ENCODE peak calls at places on chromosomes 11 and 22, in five cellular contexts. E is lower lobe of right lung, C is thoracic aorta, M is neural crest cell, V is psoas muscle. N is an unnamed sample.
A peak's percentile ranks its signal among the peaks of the same experiment; 100 is the strongest.

GRCh38 chr11:62479631-62480201 is 60.9 kb downstream of the SCGB1A1 start:
- DNase-seq in M (no peak), V (no peak), E (no peak), C (no peak), N (no peak)

GRCh38 chr22:40279017-40279416 is 67.3 kb upstream of the ADSL start:
- DNase-seq in M (no peak), V (no peak), C (no peak), E (no peak), N (no peak)

GRCh38 chr22:18101536-18101935 is 9.1 kb upstream of the TUBA8 start:
- DNase-seq in M (no peak), E (no peak), C (no peak), V (no peak), N (no peak)

GRCh38 chr22:27918351-27919221 is 470 bp downstream of the PITPNB start:
- DNase-seq in E (peak; percentile 57), C (peak; percentile 14), V (peak; percentile 60), M (no peak), N (peak; percentile 74)

GRCh38 chr11:46361283-46362145 is 14.3 kb downstream of the DGKZ start:
- DNase-seq in V (peak; percentile 80), C (no peak), M (no peak), E (peak; percentile 83), N (no peak)

GRCh38 chr22:39771486-39771885 is 122.1 kb downstream of the ENTHD1 start:
- DNase-seq in C (no peak), V (no peak), E (no peak), M (no peak), N (no peak)

GRCh38 chr22:48943567-48944432 is 883.9 kb downstream of the BRD1 start:
- DNase-seq in M (peak; percentile 40), V (no peak), C (no peak), E (no peak), N (no peak)

GRCh38 chr11:102279641-102280170 is 37.6 kb upstream of the BIRC3 start:
- DNase-seq in M (no peak), C (no peak), E (no peak), V (no peak), N (no peak)

GRCh38 chr22:39498368-39498767 is 3.7 kb upstream of the MIEF1 start:
- DNase-seq in M (no peak), C (no peak), E (peak; percentile 10), V (no peak), N (no peak)

GRCh38 chr11:119337581-119338317 is 2.9 kb downstream of the C1QTNF5 start:
- DNase-seq in V (no peak), M (no peak), E (peak; percentile 49), C (no peak), N (peak; percentile 46)

GRCh38 chr11:61913699-61914395 is 3.5 kb downstream of the RAB3IL1 start:
- DNase-seq in E (no peak), M (no peak), C (no peak), V (no peak), N (no peak)

GRCh38 chr11:14974021-14974698 is 2.0 kb upstream of the CALCA start:
- DNase-seq in M (no peak), V (no peak), E (no peak), C (no peak), N (no peak)

GRCh38 chr11:121946514-121946913 is 169.5 kb downstream of the BLID start:
- DNase-seq in V (no peak), E (no peak), C (no peak), M (no peak), N (no peak)

GRCh38 chr22:26314656-26315055 is 114.4 kb upstream of the ASPHD2 start:
- DNase-seq in C (no peak), M (no peak), E (no peak), V (no peak), N (no peak)

GRCh38 chr11:45754261-45754709 is 50.7 kb upstream of the SLC35C1 start:
- DNase-seq in C (no peak), V (no peak), M (no peak), E (peak; percentile 53), N (peak; percentile 63)

GRCh38 chr11:131302831-131303230 is 67.6 kb upstream of the NTM start:
- DNase-seq in C (no peak), V (no peak), E (no peak), M (no peak), N (no peak)

GRCh38 chr11:70517203-70517602 is 118.9 kb downstream of the CTTN start:
- DNase-seq in V (no peak), M (no peak), E (no peak), C (no peak), N (no peak)

GRCh38 chr11:2574043-2574552 is 125.7 kb downstream of the KCNQ1OT1 start:
- DNase-seq in V (peak; percentile 11), E (peak; percentile 30), M (no peak), C (no peak), N (no peak)

GRCh38 chr11:88631497-88631896 is 294.0 kb upstream of the CTSC start:
- DNase-seq in M (no peak), V (no peak), C (no peak), E (no peak), N (no peak)

GRCh38 chr11:68542617-68543016 is 82.1 kb downstream of the PPP6R3 start:
- DNase-seq in E (no peak), M (no peak), C (no peak), V (no peak), N (no peak)

GRCh38 chr11:19283998-19284397 is 43.3 kb upstream of the E2F8 start:
- DNase-seq in E (no peak), C (no peak), M (no peak), V (no peak), N (no peak)

GRCh38 chr11:113182288-113182687 is 132.1 kb upstream of the TTC12 start:
- DNase-seq in E (no peak), M (no peak), C (no peak), V (no peak), N (no peak)

GRCh38 chr11:119111361-119111925 is 4.3 kb downstream of the C2CD2L start:
- DNase-seq in C (no peak), E (no peak), M (no peak), V (no peak), N (no peak)

GRCh38 chr11:84673753-84674152 is 953.4 kb downstream of the DLG2 start:
- DNase-seq in C (no peak), V (no peak), M (no peak), E (no peak), N (no peak)

GRCh38 chr22:45970709-45971388 is 6.1 kb downstream of the WNT7B start:
- DNase-seq in V (no peak), M (no peak), C (no peak), E (no peak), N (no peak)

GRCh38 chr22:45968003-45968650 is 8.8 kb downstream of the WNT7B start:
- DNase-seq in V (no peak), E (no peak), M (no peak), C (no peak), N (no peak)

GRCh38 chr22:45968751-45969413 is 8.1 kb downstream of the WNT7B start:
- DNase-seq in E (no peak), C (no peak), M (no peak), V (no peak), N (no peak)

GRCh38 chr22:45969801-45970464 is 7.0 kb downstream of the WNT7B start:
- DNase-seq in M (no peak), E (no peak), V (no peak), C (no peak), N (no peak)

GRCh38 chr22:45969414-45969799 is 7.6 kb downstream of the WNT7B start:
- DNase-seq in M (no peak), C (no peak), E (no peak), V (no peak), N (no peak)
- TF ChIP-seq CTCF in M (no peak), C (no peak), E (no peak), V (no peak), N (no peak)

GRCh38 chr22:35406443-35406842 is 6.5 kb downstream of the MCM5 start:
- DNase-seq in C (no peak), E (no peak), V (no peak), M (no peak), N (no peak)
- TF ChIP-seq CTCF in C (no peak), E (no peak), V (no peak), M (no peak), N (no peak)

GRCh38 chr11:57901278-57901677 is 122.4 kb upstream of the OR9Q1 start:
- DNase-seq in M (no peak), V (no peak), E (no peak), C (no peak), N (no peak)

GRCh38 chr11:57896641-57897145 is 127.0 kb upstream of the OR9Q1 start:
- DNase-seq in M (no peak), E (no peak), C (no peak), V (no peak), N (no peak)

GRCh38 chr11:57900315-57900714 is 123.4 kb upstream of the OR9Q1 start:
- DNase-seq in E (no peak), V (no peak), M (no peak), C (no peak), N (no peak)

GRCh38 chr11:57901756-57902155 is 121.9 kb upstream of the OR9Q1 start:
- DNase-seq in V (no peak), C (no peak), E (no peak), M (no peak), N (no peak)

DNA sequence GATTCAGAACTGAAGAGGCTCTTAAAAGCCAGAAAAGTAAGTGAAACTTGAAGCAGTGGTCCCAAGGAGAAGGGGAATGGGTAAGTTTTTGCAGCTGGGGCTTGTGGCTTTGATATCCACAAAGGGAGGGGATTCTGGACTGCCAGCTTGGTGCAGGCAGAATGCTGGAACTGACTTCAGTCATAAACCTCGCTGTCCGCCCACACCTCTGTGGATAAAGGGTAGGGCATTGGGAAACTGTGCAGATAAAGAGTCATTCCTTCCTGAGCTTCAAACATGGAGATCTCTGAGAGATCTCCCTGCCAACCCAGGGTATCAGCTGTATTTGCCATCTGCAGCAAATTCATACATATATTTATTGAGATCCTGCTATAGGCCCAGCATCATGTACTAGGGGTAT is 124.3 kb upstream of the OR9Q1 start:
- DNase-seq in E (no peak), C (no peak), V (no peak), M (no peak), N (no peak)
- TF ChIP-seq CTCF in E (no peak), C (no peak), V (no peak), M (no peak), N (no peak)

GRCh38 chr11:11083441-11083840 is 225.6 kb upstream of the ZBED5 start:
- DNase-seq in V (no peak), E (no peak), M (no peak), C (no peak), N (no peak)
- TF ChIP-seq CTCF in V (no peak), E (no peak), M (no peak), C (no peak), N (no peak)

DNA sequence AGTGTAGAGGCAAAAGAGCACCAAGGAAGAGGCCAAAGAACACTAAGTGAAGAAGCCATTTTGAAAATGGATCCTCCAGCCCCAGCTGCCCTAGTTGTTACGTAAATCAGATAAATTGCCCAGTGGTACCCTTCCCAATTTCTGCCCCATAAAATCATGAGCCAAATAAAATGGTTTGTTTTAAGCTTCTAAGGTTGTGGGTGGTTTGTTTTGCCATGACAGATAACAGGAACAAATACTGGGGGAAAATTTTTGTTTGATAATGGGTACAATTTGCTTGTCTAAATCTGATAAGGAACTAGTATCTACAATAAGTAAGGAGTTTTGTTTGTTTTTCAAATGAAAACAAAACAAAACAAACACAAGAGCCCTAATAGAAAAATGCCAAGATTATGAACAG is 30.6 kb upstream of the HSD17B12 start:
- DNase-seq in E (no peak), V (no peak), C (no peak), M (no peak), N (no peak)
- TF ChIP-seq CTCF in E (no peak), V (no peak), C (no peak), M (no peak), N (no peak)

GRCh38 chr11:40514124-40514523 is 945.3 kb downstream of the LRRC4C start:
- DNase-seq in M (no peak), E (no peak), C (no peak), V (no peak), N (no peak)
- TF ChIP-seq CTCF in M (no peak), E (no peak), C (no peak), V (no peak), N (no peak)